ENCODE peak calls at places on chromosomes 6 and 20, in four cellular contexts. One of them, this sample, is unnamed.

GRCh38 chr6:167303660-167304625 is 12.8 kb downstream of the UNC93A start:
- DNase-seq in fibroblast of the aortic adventitia: no peak
- DNase-seq in naive thymus-derived CD4-positive, alpha-beta T cell: no peak
- DNase-seq in posterior cingulate gyrus: no peak
- DNase-seq in this sample: no peak

GRCh38 chr6:121506761-121507754 is 71.6 kb downstream of the GJA1 start:
- DNase-seq in fibroblast of the aortic adventitia: peak
- DNase-seq in naive thymus-derived CD4-positive, alpha-beta T cell: no peak
- DNase-seq in posterior cingulate gyrus: no peak
- DNase-seq in this sample: no peak

GRCh38 chr6:84774174-84775158 is 10.1 kb upstream of the TBX18 start:
- DNase-seq in fibroblast of the aortic adventitia: no peak
- DNase-seq in naive thymus-derived CD4-positive, alpha-beta T cell: no peak
- DNase-seq in posterior cingulate gyrus: peak
- DNase-seq in this sample: peak

GRCh38 chr6:143901885-143902708 is 37.8 kb downstream of the ZC2HC1B start:
- DNase-seq in fibroblast of the aortic adventitia: peak
- DNase-seq in naive thymus-derived CD4-positive, alpha-beta T cell: no peak
- DNase-seq in posterior cingulate gyrus: no peak
- DNase-seq in this sample: no peak

GRCh38 chr20:56788671-56789610 is 159.8 kb downstream of the TFAP2C start:
- DNase-seq in fibroblast of the aortic adventitia: no peak
- DNase-seq in naive thymus-derived CD4-positive, alpha-beta T cell: no peak
- DNase-seq in posterior cingulate gyrus: no peak
- DNase-seq in this sample: no peak

GRCh38 chr6:142871910-142872331 is 73.1 kb downstream of the HIVEP2 start:
- DNase-seq in fibroblast of the aortic adventitia: peak
- DNase-seq in naive thymus-derived CD4-positive, alpha-beta T cell: peak
- DNase-seq in posterior cingulate gyrus: no peak
- DNase-seq in this sample: no peak

GRCh38 chr6:132300323-132300949 is 100.8 kb downstream of the MOXD1 start:
- DNase-seq in fibroblast of the aortic adventitia: peak
- DNase-seq in naive thymus-derived CD4-positive, alpha-beta T cell: no peak
- DNase-seq in posterior cingulate gyrus: peak
- DNase-seq in this sample: no peak

GRCh38 chr6:37314803-37315515 is 38.8 kb upstream of the RNF8 start:
- DNase-seq in fibroblast of the aortic adventitia: peak
- DNase-seq in naive thymus-derived CD4-positive, alpha-beta T cell: peak
- DNase-seq in posterior cingulate gyrus: peak
- DNase-seq in this sample: no peak

GRCh38 chr6:25697537-25698340 is 45.7 kb downstream of the SCGN start:
- DNase-seq in fibroblast of the aortic adventitia: no peak
- DNase-seq in naive thymus-derived CD4-positive, alpha-beta T cell: no peak
- DNase-seq in posterior cingulate gyrus: no peak
- DNase-seq in this sample: no peak

GRCh38 chr6:5084192-5084786 is 852 bp upstream of the PPP1R3G start:
- DNase-seq in fibroblast of the aortic adventitia: no peak
- DNase-seq in naive thymus-derived CD4-positive, alpha-beta T cell: no peak
- DNase-seq in posterior cingulate gyrus: no peak
- DNase-seq in this sample: no peak

GRCh38 chr6:116115781-116116180 is 10.2 kb downstream of the COL10A1 start:
- DNase-seq in fibroblast of the aortic adventitia: peak
- DNase-seq in naive thymus-derived CD4-positive, alpha-beta T cell: no peak
- DNase-seq in posterior cingulate gyrus: no peak
- DNase-seq in this sample: no peak

GRCh38 chr6:18154507-18155272 is at the start of gene TPMT:
- DNase-seq in fibroblast of the aortic adventitia: no peak
- DNase-seq in naive thymus-derived CD4-positive, alpha-beta T cell: no peak
- DNase-seq in posterior cingulate gyrus: peak
- DNase-seq in this sample: peak

GRCh38 chr20:49570828-49571552 is 3.1 kb upstream of the PTGIS start:
- DNase-seq in fibroblast of the aortic adventitia: peak
- DNase-seq in naive thymus-derived CD4-positive, alpha-beta T cell: no peak
- DNase-seq in posterior cingulate gyrus: no peak
- DNase-seq in this sample: peak

GRCh38 chr20:35523298-35523888 is 6.1 kb downstream of the C20orf173 start:
- DNase-seq in fibroblast of the aortic adventitia: no peak
- DNase-seq in naive thymus-derived CD4-positive, alpha-beta T cell: no peak
- DNase-seq in posterior cingulate gyrus: no peak
- DNase-seq in this sample: no peak

GRCh38 chr6:128230267-128230989 is 290.0 kb downstream of the PTPRK start:
- DNase-seq in fibroblast of the aortic adventitia: no peak
- DNase-seq in naive thymus-derived CD4-positive, alpha-beta T cell: no peak
- DNase-seq in posterior cingulate gyrus: no peak
- DNase-seq in this sample: no peak

GRCh38 chr20:17505664-17506517 is 25.3 kb downstream of the BFSP1 start:
- DNase-seq in fibroblast of the aortic adventitia: peak
- DNase-seq in naive thymus-derived CD4-positive, alpha-beta T cell: no peak
- DNase-seq in posterior cingulate gyrus: no peak
- DNase-seq in this sample: no peak

GRCh38 chr20:57389695-57390603 is 1.2 kb upstream of the RBM38 start:
- DNase-seq in fibroblast of the aortic adventitia: no peak
- DNase-seq in naive thymus-derived CD4-positive, alpha-beta T cell: no peak
- DNase-seq in posterior cingulate gyrus: no peak
- DNase-seq in this sample: no peak

GRCh38 chr6:96570053-96570452 is 7.1 kb downstream of the FHL5 start:
- DNase-seq in fibroblast of the aortic adventitia: no peak
- DNase-seq in naive thymus-derived CD4-positive, alpha-beta T cell: no peak
- DNase-seq in posterior cingulate gyrus: no peak
- DNase-seq in this sample: no peak